ENCODE peak calls at places on chromosomes 11 and 22, in seven cellular contexts. X is MV-4-11; P is activated naive CD4-positive, alpha-beta T cell treated with Interleukin-2 at 50 U/mL for 16 hours; J is lower lobe of right lung; V is SK-N-SH; O is AML-193; C is HAP-1. F is an unnamed sample.

GRCh38 chr11:80779907-80780615 is 1339.2 kb upstream of the TENM4 start:
- DNase-seq in V (no peak), C (no peak), O (no peak), X (no peak), P (no peak), J (no peak), F (no peak)

GRCh38 chr11:59069082-59069481 is 17.0 kb upstream of the GLYATL1B start:
- DNase-seq in P (no peak), V (no peak), X (no peak), O (no peak), C (no peak), J (no peak), F (no peak)

GRCh38 chr22:26444777-26445176 is 15.7 kb downstream of the ASPHD2 start:
- DNase-seq in P (no peak), J (no peak), O (no peak), V (no peak), X (no peak), C (no peak), F (no peak)

GRCh38 chr11:57773026-57773598 is 11.5 kb downstream of the CTNND1 start:
- DNase-seq in J (no peak), V (no peak), O (no peak), P (no peak), C (no peak), X (no peak), F (no peak)

GRCh38 chr22:37330200-37331033 is 48.1 kb downstream of the CYTH4 start:
- DNase-seq in O (peak), P (peak), V (peak), X (peak), J (no peak), C (peak), F (no peak)

GRCh38 chr11:65726660-65727059 is 6.1 kb upstream of the RNASEH2C start:
- DNase-seq in P (no peak), J (no peak), X (no peak), O (peak), C (no peak), V (no peak), F (no peak)

GRCh38 chr11:28049338-28050216 is 58.4 kb downstream of the KIF18A start:
- DNase-seq in P (no peak), J (no peak), O (no peak), X (peak), C (peak), V (no peak), F (no peak)

GRCh38 chr11:8365542-8365941 is 101.9 kb upstream of the LMO1 start:
- DNase-seq in J (no peak), O (no peak), C (no peak), P (no peak), X (no peak), V (no peak), F (no peak)

GRCh38 chr11:103926990-103927389 is 109.5 kb upstream of the DDI1 start:
- DNase-seq in C (no peak), V (no peak), O (no peak), P (no peak), X (no peak), J (no peak), F (no peak)